ENCODE peak calls at places on chromosomes 12 and 14, in five cellular contexts. F, V, U, P and B are unnamed samples. For H3K9me2, the result is how much of the 10 kb centered on the place peaks cover.

GRCh38 chr14:50875359-50876090 is 3.7 kb downstream of the ABHD12B start:
- DNase-seq in U (no peak), F (peak), P (no peak), V (no peak), B (no peak)

GRCh38 chr14:55600784-55601561 is 21.0 kb downstream of the KTN1 start:
- DNase-seq in P (peak), V (no peak), U (no peak), F (peak), B (no peak)

GRCh38 chr12:66072566-66072965 is 58.0 kb downstream of the LLPH start:
- DNase-seq in P (no peak), V (no peak), F (no peak), U (no peak), B (no peak)

GRCh38 chr14:22572562-22573058 is 16.4 kb downstream of the DAD1 start:
- DNase-seq in U (peak), P (peak), V (no peak), F (peak), B (no peak)

GRCh38 chr12:91871751-91872150 is 273.9 kb downstream of the BTG1 start:
- DNase-seq in F (no peak), P (no peak), V (no peak), U (no peak), B (no peak)

GRCh38 chr14:59229653-59230406 is 41.4 kb downstream of the DAAM1 start:
- DNase-seq in F (no peak), P (no peak), U (no peak), V (no peak), B (no peak)

GRCh38 chr14:56491299-56492285 is 88.0 kb upstream of the TMEM260 start:
- DNase-seq in V (peak), F (peak), P (peak), U (peak), B (peak)

GRCh38 chr14:79281244-79282199 is 929.8 kb downstream of the DIO2 start:
- DNase-seq in P (no peak), V (no peak), U (no peak), F (no peak), B (peak)

GRCh38 chr12:108843187-108843586 is 14.2 kb downstream of the SSH1 start:
- DNase-seq in F (no peak), P (no peak), U (no peak), V (no peak), B (no peak)

GRCh38 chr12:108845696-108846095 is 11.7 kb downstream of the SSH1 start:
- DNase-seq in F (no peak), V (no peak), P (no peak), U (no peak), B (no peak)

GRCh38 chr12:108847705-108848104 is 9.7 kb downstream of the SSH1 start:
- DNase-seq in U (no peak), F (no peak), V (no peak), P (no peak), B (no peak)

GRCh38 chr12:108849653-108850052 is 7.7 kb downstream of the SSH1 start:
- DNase-seq in U (no peak), F (peak), P (no peak), V (no peak), B (peak)

GRCh38 chr12:108846320-108846719 is 11.1 kb downstream of the SSH1 start:
- DNase-seq in F (peak), V (no peak), U (no peak), P (no peak), B (no peak)
- H3K9me2 ChIP-seq in F (under half), V (under half), U (under half), P (under half), B (under half)

GRCh38 chr14:93083898-93084297 is 31.8 kb downstream of the ITPK1 start:
- DNase-seq in F (no peak), P (no peak), U (no peak), V (no peak), B (no peak)

GRCh38 chr14:93082576-93083001 is 33.1 kb downstream of the ITPK1 start:
- DNase-seq in V (no peak), U (no peak), P (no peak), F (no peak), B (no peak)

GRCh38 chr14:93084402-93084801 is 31.3 kb downstream of the ITPK1 start:
- DNase-seq in U (no peak), P (no peak), F (no peak), V (no peak), B (no peak)

GRCh38 chr14:93079865-93080403 is 35.8 kb downstream of the ITPK1 start:
- DNase-seq in F (no peak), V (no peak), U (no peak), P (no peak), B (no peak)

GRCh38 chr14:93081875-93082570 is 33.7 kb downstream of the ITPK1 start:
- DNase-seq in V (no peak), F (no peak), P (no peak), U (no peak), B (no peak)
- H3K9me2 ChIP-seq in V (under half), F (under half), P (under half), U (under half), B (under half)

GRCh38 chr14:67524152-67524963 is 8.7 kb upstream of the PLEKHH1 start:
- DNase-seq in V (no peak), U (no peak), P (peak), F (no peak), B (no peak)
- H3K9me2 ChIP-seq in V (under half), U (under half), P (under half), F (under half), B (under half)

DNA sequence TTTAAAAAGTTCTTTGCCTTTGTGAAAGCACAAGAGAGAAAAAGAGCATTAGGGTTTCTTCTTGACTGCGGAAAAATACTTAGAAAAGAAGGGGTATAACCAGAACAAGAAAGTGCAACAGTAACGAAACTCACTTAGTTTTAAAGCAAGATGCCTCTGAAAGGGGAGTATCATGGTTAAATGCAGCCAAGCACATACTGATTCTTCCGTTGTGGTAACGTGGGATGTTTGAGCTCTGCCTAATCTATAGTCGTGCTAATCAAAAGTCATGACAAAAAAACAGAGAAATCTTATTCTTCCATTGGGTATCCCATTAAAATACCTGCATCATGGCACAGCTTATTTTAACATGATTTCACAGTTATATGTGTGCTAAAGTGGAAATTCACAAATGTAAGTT is 187.8 kb upstream of the LRFN5 start:
- DNase-seq in U (no peak), P (no peak), V (no peak), F (no peak), B (peak)
- H3K9me2 ChIP-seq in U (under half), P (under half), V (under half), F (under half), B (under half)

GRCh38 chr14:89058707-89059106 is 234.3 kb downstream of the TTC8 start:
- DNase-seq in V (no peak), F (no peak), P (no peak), U (no peak), B (no peak)
- H3K9me2 ChIP-seq in V (under half), F (under half), P (under half), U (under half), B (under half)

GRCh38 chr12:13273850-13274249 is 77.3 kb downstream of the EMP1 start:
- DNase-seq in P (no peak), V (no peak), U (no peak), F (peak), B (no peak)
- H3K9me2 ChIP-seq in P (under half), V (under half), U (under half), F (under half), B (under half)

DNA sequence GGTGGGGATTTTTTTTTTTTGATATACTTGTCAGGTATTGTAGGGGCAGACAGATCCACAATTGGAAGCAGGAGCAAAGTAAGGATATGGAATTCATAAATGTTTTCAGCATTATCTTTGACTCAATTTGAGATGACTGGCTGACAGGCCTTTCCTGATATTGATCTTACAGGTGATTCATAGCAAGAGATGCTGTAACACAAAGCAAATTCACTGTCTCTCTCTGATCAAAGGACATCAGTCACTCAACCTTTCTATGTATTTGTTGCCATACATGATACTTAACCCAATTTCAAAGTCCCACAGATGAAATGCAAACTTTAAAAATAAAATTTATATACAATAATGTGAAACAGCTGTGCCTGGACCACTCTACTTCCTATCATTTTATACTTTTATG is 1506.9 kb downstream of the AACS start:
- DNase-seq in U (no peak), P (no peak), F (no peak), V (no peak), B (no peak)
- H3K9me2 ChIP-seq in U (under half), P (under half), F (under half), V (under half), B (under half)

DNA sequence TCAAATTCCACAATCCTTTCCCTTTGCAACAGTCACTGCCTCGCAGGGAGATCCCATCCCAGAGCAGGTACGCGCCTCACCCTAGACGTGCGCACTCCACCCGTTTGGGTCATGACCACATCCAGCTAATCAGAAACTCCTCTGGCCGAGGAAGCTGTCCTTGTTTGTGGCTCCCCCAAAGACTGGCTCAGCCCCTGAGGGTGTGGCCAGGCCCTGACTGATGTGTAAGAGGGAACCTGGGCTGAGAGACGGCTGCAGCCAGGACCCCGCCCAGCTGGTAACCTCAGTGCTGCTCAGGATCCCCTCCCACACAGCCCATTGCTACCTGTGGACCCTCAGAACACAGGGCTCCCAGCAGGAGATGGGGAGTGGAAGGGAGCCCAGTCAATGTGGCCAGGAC is 183.2 kb upstream of the SFSWAP start:
- DNase-seq in P (no peak), V (no peak), U (no peak), F (no peak), B (no peak)
- H3K9me2 ChIP-seq in P (under half), V (under half), U (under half), F (under half), B (under half)

GRCh38 chr14:92624764-92625163 is 111.2 kb downstream of the RIN3 start:
- DNase-seq in F (no peak), P (no peak), U (no peak), V (no peak), B (no peak)

GRCh38 chr14:92626041-92626440 is 112.5 kb downstream of the RIN3 start:
- DNase-seq in V (no peak), F (no peak), U (no peak), P (peak), B (no peak)

GRCh38 chr14:92619671-92620437 is 106.3 kb downstream of the RIN3 start:
- DNase-seq in P (peak), F (peak), V (no peak), U (no peak), B (no peak)

GRCh38 chr14:92625213-92625612 is 111.6 kb downstream of the RIN3 start:
- DNase-seq in P (peak), F (peak), V (peak), U (no peak), B (no peak)

GRCh38 chr14:92622311-92622710 is 108.7 kb downstream of the RIN3 start:
- DNase-seq in V (no peak), P (no peak), F (no peak), U (no peak), B (no peak)
- H3K9me2 ChIP-seq in V (under half), P (under half), F (under half), U (under half), B (under half)

GRCh38 chr12:122130150-122130549 is 43.9 kb downstream of the IL31 start:
- DNase-seq in F (peak), P (peak), V (peak), U (no peak), B (no peak)

GRCh38 chr12:122127839-122128238 is 46.2 kb downstream of the IL31 start:
- DNase-seq in P (no peak), F (no peak), U (no peak), V (no peak), B (no peak)

GRCh38 chr12:122126713-122127597 is 47.1 kb downstream of the IL31 start:
- DNase-seq in P (peak), F (no peak), U (no peak), V (no peak), B (peak)

GRCh38 chr12:122129131-122129530 is 44.9 kb downstream of the IL31 start:
- DNase-seq in V (no peak), P (no peak), F (no peak), U (peak), B (no peak)

GRCh38 chr12:122128481-122128880 is 45.5 kb downstream of the IL31 start:
- DNase-seq in V (no peak), U (no peak), F (no peak), P (no peak), B (no peak)
- H3K9me2 ChIP-seq in V (under half), U (under half), F (under half), P (under half), B (under half)